ENCODE peak calls at places on chromosomes 6 and 20, in six cellular contexts. R, M, U, D, P and L are unnamed samples.

GRCh38 chr6:160203953-160204352 is 54.7 kb downstream of the SLC22A2 start:
- DNase-seq in M (no peak), P (no peak), R (no peak), D (no peak), U (no peak), L (no peak)

GRCh38 chr6:133202610-133203343 is 38.4 kb upstream of the EYA4 start:
- DNase-seq in M (no peak), R (no peak), P (no peak), D (no peak), U (no peak), L (no peak)

GRCh38 chr6:123208111-123208510 is 212.1 kb downstream of the CLVS2 start:
- DNase-seq in U (no peak), M (no peak), D (no peak), R (no peak), P (no peak), L (no peak)

GRCh38 chr20:42887281-42887680 is 302.4 kb downstream of the PTPRT start:
- DNase-seq in P (no peak), U (no peak), R (no peak), D (no peak), M (no peak), L (no peak)

GRCh38 chr20:63101781-63102719 is 95.3 kb upstream of the BHLHE23 start:
- DNase-seq in M (peak), P (no peak), D (no peak), R (peak), U (peak), L (peak)

GRCh38 chr6:74409447-74409846 is 713.4 kb downstream of the CD109 start:
- DNase-seq in M (no peak), D (no peak), R (no peak), P (no peak), U (peak), L (no peak)

GRCh38 chr6:163892814-163893561 is 478.5 kb downstream of the QKI start:
- DNase-seq in M (no peak), R (no peak), P (no peak), D (no peak), U (no peak), L (peak)

GRCh38 chr20:17786221-17786718 is 86.5 kb downstream of the BANF2 start:
- DNase-seq in R (no peak), U (peak), P (no peak), D (no peak), M (no peak), L (no peak)